ENCODE peak calls at places on chromosomes 7 and 10, in seven cellular contexts. One of them, this sample, is unnamed.

GRCh38 chr7:43108255-43109011 is 4.0 kb upstream of the HECW1 start:
- DNase-seq in Caco-2: peak
- DNase-seq in activated naive CD8-positive, alpha-beta T cell treated with anti-CD3 and anti-CD28 coated beads for 36 hours: peak
- DNase-seq in AG09319: no peak
- DNase-seq in frontal cortex: no peak
- DNase-seq in dermis microvascular lymphatic vessel endothelial cell: peak
- DNase-seq in NCI-H1417: peak
- DNase-seq in this sample: peak

GRCh38 chr7:8751557-8752231 is 318.3 kb downstream of the NXPH1 start:
- DNase-seq in Caco-2: no peak
- DNase-seq in activated naive CD8-positive, alpha-beta T cell treated with anti-CD3 and anti-CD28 coated beads for 36 hours: no peak
- DNase-seq in AG09319: no peak
- DNase-seq in frontal cortex: no peak
- DNase-seq in dermis microvascular lymphatic vessel endothelial cell: no peak
- DNase-seq in NCI-H1417: peak
- DNase-seq in this sample: peak

GRCh38 chr7:107816053-107816566 is 13.1 kb upstream of the SLC26A3 start:
- DNase-seq in Caco-2: no peak
- DNase-seq in activated naive CD8-positive, alpha-beta T cell treated with anti-CD3 and anti-CD28 coated beads for 36 hours: no peak
- DNase-seq in AG09319: no peak
- DNase-seq in frontal cortex: no peak
- DNase-seq in dermis microvascular lymphatic vessel endothelial cell: peak
- DNase-seq in NCI-H1417: no peak
- DNase-seq in this sample: no peak

GRCh38 chr7:151687523-151688235 is 168.0 kb upstream of the RHEB start:
- DNase-seq in Caco-2: peak
- DNase-seq in activated naive CD8-positive, alpha-beta T cell treated with anti-CD3 and anti-CD28 coated beads for 36 hours: no peak
- DNase-seq in AG09319: peak
- DNase-seq in frontal cortex: no peak
- DNase-seq in dermis microvascular lymphatic vessel endothelial cell: peak
- DNase-seq in NCI-H1417: no peak
- DNase-seq in this sample: peak

GRCh38 chr10:95841711-95842498 is 65.9 kb upstream of the CC2D2B start:
- DNase-seq in Caco-2: no peak
- DNase-seq in activated naive CD8-positive, alpha-beta T cell treated with anti-CD3 and anti-CD28 coated beads for 36 hours: peak
- DNase-seq in AG09319: peak
- DNase-seq in frontal cortex: no peak
- DNase-seq in dermis microvascular lymphatic vessel endothelial cell: peak
- DNase-seq in NCI-H1417: peak
- DNase-seq in this sample: peak

GRCh38 chr10:3926675-3927525 is 141.9 kb upstream of the KLF6 start:
- DNase-seq in Caco-2: no peak
- DNase-seq in activated naive CD8-positive, alpha-beta T cell treated with anti-CD3 and anti-CD28 coated beads for 36 hours: peak
- DNase-seq in AG09319: no peak
- DNase-seq in frontal cortex: no peak
- DNase-seq in dermis microvascular lymphatic vessel endothelial cell: no peak
- DNase-seq in NCI-H1417: no peak
- DNase-seq in this sample: no peak

GRCh38 chr10:50511512-50512213 is 112.1 kb downstream of the SGMS1 start:
- DNase-seq in Caco-2: no peak
- DNase-seq in activated naive CD8-positive, alpha-beta T cell treated with anti-CD3 and anti-CD28 coated beads for 36 hours: no peak
- DNase-seq in AG09319: no peak
- DNase-seq in frontal cortex: no peak
- DNase-seq in dermis microvascular lymphatic vessel endothelial cell: peak
- DNase-seq in NCI-H1417: no peak
- DNase-seq in this sample: peak

GRCh38 chr10:122492955-122493597 is 31.7 kb downstream of the HTRA1 start:
- DNase-seq in Caco-2: no peak
- DNase-seq in activated naive CD8-positive, alpha-beta T cell treated with anti-CD3 and anti-CD28 coated beads for 36 hours: no peak
- DNase-seq in AG09319: peak
- DNase-seq in frontal cortex: no peak
- DNase-seq in dermis microvascular lymphatic vessel endothelial cell: no peak
- DNase-seq in NCI-H1417: no peak
- DNase-seq in this sample: no peak

GRCh38 chr7:101595246-101595645 is 33.9 kb downstream of the MYL10 start:
- DNase-seq in Caco-2: no peak
- DNase-seq in activated naive CD8-positive, alpha-beta T cell treated with anti-CD3 and anti-CD28 coated beads for 36 hours: no peak
- DNase-seq in AG09319: no peak
- DNase-seq in frontal cortex: no peak
- DNase-seq in dermis microvascular lymphatic vessel endothelial cell: no peak
- DNase-seq in NCI-H1417: no peak
- DNase-seq in this sample: no peak

GRCh38 chr10:36602374-36602773 is 523.0 kb upstream of the ANKRD30A start:
- DNase-seq in Caco-2: no peak
- DNase-seq in activated naive CD8-positive, alpha-beta T cell treated with anti-CD3 and anti-CD28 coated beads for 36 hours: no peak
- DNase-seq in AG09319: peak
- DNase-seq in frontal cortex: no peak
- DNase-seq in dermis microvascular lymphatic vessel endothelial cell: peak
- DNase-seq in NCI-H1417: no peak
- DNase-seq in this sample: no peak

GRCh38 chr7:377069-378040 is 87.4 kb downstream of the FOXL3 start:
- DNase-seq in Caco-2: peak
- DNase-seq in activated naive CD8-positive, alpha-beta T cell treated with anti-CD3 and anti-CD28 coated beads for 36 hours: no peak
- DNase-seq in AG09319: no peak
- DNase-seq in frontal cortex: no peak
- DNase-seq in dermis microvascular lymphatic vessel endothelial cell: no peak
- DNase-seq in NCI-H1417: no peak
- DNase-seq in this sample: no peak

GRCh38 chr7:121376982-121377381 is 19.1 kb downstream of the FAM3C start:
- DNase-seq in Caco-2: no peak
- DNase-seq in activated naive CD8-positive, alpha-beta T cell treated with anti-CD3 and anti-CD28 coated beads for 36 hours: no peak
- DNase-seq in AG09319: no peak
- DNase-seq in frontal cortex: no peak
- DNase-seq in dermis microvascular lymphatic vessel endothelial cell: no peak
- DNase-seq in NCI-H1417: no peak
- DNase-seq in this sample: no peak

GRCh38 chr7:85041599-85042216 is 145.1 kb downstream of the SEMA3D start:
- DNase-seq in Caco-2: peak
- DNase-seq in activated naive CD8-positive, alpha-beta T cell treated with anti-CD3 and anti-CD28 coated beads for 36 hours: peak
- DNase-seq in AG09319: peak
- DNase-seq in frontal cortex: no peak
- DNase-seq in dermis microvascular lymphatic vessel endothelial cell: peak
- DNase-seq in NCI-H1417: peak
- DNase-seq in this sample: peak

GRCh38 chr7:27183682-27184341 is 1.2 kb downstream of the HOXA11 start:
- DNase-seq in Caco-2: peak
- DNase-seq in activated naive CD8-positive, alpha-beta T cell treated with anti-CD3 and anti-CD28 coated beads for 36 hours: no peak
- DNase-seq in AG09319: no peak
- DNase-seq in frontal cortex: no peak
- DNase-seq in dermis microvascular lymphatic vessel endothelial cell: peak
- DNase-seq in NCI-H1417: peak
- DNase-seq in this sample: no peak

GRCh38 chr10:63798599-63799498 is 277.6 kb downstream of the REEP3 start:
- DNase-seq in Caco-2: no peak
- DNase-seq in activated naive CD8-positive, alpha-beta T cell treated with anti-CD3 and anti-CD28 coated beads for 36 hours: no peak
- DNase-seq in AG09319: peak
- DNase-seq in frontal cortex: no peak
- DNase-seq in dermis microvascular lymphatic vessel endothelial cell: peak
- DNase-seq in NCI-H1417: no peak
- DNase-seq in this sample: peak

GRCh38 chr10:78642261-78642660 is 426.5 kb upstream of the ZMIZ1 start:
- DNase-seq in Caco-2: no peak
- DNase-seq in activated naive CD8-positive, alpha-beta T cell treated with anti-CD3 and anti-CD28 coated beads for 36 hours: no peak
- DNase-seq in AG09319: no peak
- DNase-seq in frontal cortex: no peak
- DNase-seq in dermis microvascular lymphatic vessel endothelial cell: no peak
- DNase-seq in NCI-H1417: no peak
- DNase-seq in this sample: no peak

GRCh38 chr7:95549818-95550529 is 46.3 kb downstream of the PDK4 start:
- DNase-seq in Caco-2: no peak
- DNase-seq in activated naive CD8-positive, alpha-beta T cell treated with anti-CD3 and anti-CD28 coated beads for 36 hours: no peak
- DNase-seq in AG09319: peak
- DNase-seq in frontal cortex: peak
- DNase-seq in dermis microvascular lymphatic vessel endothelial cell: peak
- DNase-seq in NCI-H1417: peak
- DNase-seq in this sample: peak

GRCh38 chr7:37982423-37982822 is 62.0 kb downstream of the EPDR1 start:
- DNase-seq in Caco-2: no peak
- DNase-seq in activated naive CD8-positive, alpha-beta T cell treated with anti-CD3 and anti-CD28 coated beads for 36 hours: no peak
- DNase-seq in AG09319: no peak
- DNase-seq in frontal cortex: no peak
- DNase-seq in dermis microvascular lymphatic vessel endothelial cell: no peak
- DNase-seq in NCI-H1417: no peak
- DNase-seq in this sample: no peak

GRCh38 chr7:12130664-12131063 is 80.4 kb upstream of the TMEM106B start:
- DNase-seq in Caco-2: no peak
- DNase-seq in activated naive CD8-positive, alpha-beta T cell treated with anti-CD3 and anti-CD28 coated beads for 36 hours: no peak
- DNase-seq in AG09319: no peak
- DNase-seq in frontal cortex: no peak
- DNase-seq in dermis microvascular lymphatic vessel endothelial cell: no peak
- DNase-seq in NCI-H1417: no peak
- DNase-seq in this sample: no peak

GRCh38 chr7:45143616-45144015 is 14.0 kb upstream of the RAMP3 start:
- DNase-seq in Caco-2: no peak
- DNase-seq in activated naive CD8-positive, alpha-beta T cell treated with anti-CD3 and anti-CD28 coated beads for 36 hours: no peak
- DNase-seq in AG09319: no peak
- DNase-seq in frontal cortex: no peak
- DNase-seq in dermis microvascular lymphatic vessel endothelial cell: no peak
- DNase-seq in NCI-H1417: no peak
- DNase-seq in this sample: no peak

GRCh38 chr10:52644678-52645434 is 127.7 kb downstream of the MBL2 start:
- DNase-seq in Caco-2: peak
- DNase-seq in activated naive CD8-positive, alpha-beta T cell treated with anti-CD3 and anti-CD28 coated beads for 36 hours: peak
- DNase-seq in AG09319: no peak
- DNase-seq in frontal cortex: peak
- DNase-seq in dermis microvascular lymphatic vessel endothelial cell: peak
- DNase-seq in NCI-H1417: peak
- DNase-seq in this sample: peak

GRCh38 chr7:84455788-84456187 is 261.2 kb upstream of the SEMA3A start:
- DNase-seq in Caco-2: no peak
- DNase-seq in activated naive CD8-positive, alpha-beta T cell treated with anti-CD3 and anti-CD28 coated beads for 36 hours: no peak
- DNase-seq in AG09319: no peak
- DNase-seq in frontal cortex: no peak
- DNase-seq in dermis microvascular lymphatic vessel endothelial cell: peak
- DNase-seq in NCI-H1417: peak
- DNase-seq in this sample: no peak

GRCh38 chr10:104435822-104436221 is 82.2 kb downstream of the CFAP58 start:
- DNase-seq in Caco-2: no peak
- DNase-seq in activated naive CD8-positive, alpha-beta T cell treated with anti-CD3 and anti-CD28 coated beads for 36 hours: no peak
- DNase-seq in AG09319: peak
- DNase-seq in frontal cortex: no peak
- DNase-seq in dermis microvascular lymphatic vessel endothelial cell: no peak
- DNase-seq in NCI-H1417: no peak
- DNase-seq in this sample: no peak

This sample was measured in Calu3.